ENCODE peak calls at places on chromosomes 16 and 17, in seven cellular contexts. M, J, A, N, D, S and R are unnamed samples. For H3K9me3, the result is how much of the 10 kb centered on the place peaks cover.

GRCh38 chr17:2571523-2572303 is 21.7 kb upstream of the PAFAH1B1 start:
- DNase-seq in M (no peak), J (no peak), A (no peak), N (no peak), D (no peak), S (no peak), R (no peak)

GRCh38 chr16:11972128-11972527 is 4.4 kb upstream of the SNX29 start:
- DNase-seq in M (peak), J (no peak), A (no peak), N (no peak), D (no peak), S (no peak), R (no peak)

GRCh38 chr17:80737106-80738019 is 192.7 kb downstream of the RPTOR start:
- DNase-seq in M (no peak), J (no peak), A (no peak), N (peak), D (no peak), S (no peak), R (no peak)

GRCh38 chr16:23803591-23804123 is 32.1 kb upstream of the PRKCB start:
- DNase-seq in M (peak), J (peak), A (peak), N (peak), D (peak), S (peak), R (no peak)

GRCh38 chr16:84284168-84284722 is 10.4 kb upstream of the WFDC1 start:
- DNase-seq in M (peak), J (peak), A (no peak), N (peak), D (no peak), S (no peak), R (no peak)

GRCh38 chr17:57068222-57068658 is 16.8 kb upstream of the AKAP1 start:
- DNase-seq in M (no peak), J (no peak), A (no peak), N (no peak), D (peak), S (no peak), R (no peak)

GRCh38 chr16:48444574-48444973 is 59.4 kb upstream of the SIAH1 start:
- DNase-seq in M (peak), J (peak), A (no peak), N (no peak), D (peak), S (no peak), R (peak)

GRCh38 chr16:82358601-82359221 is 188.7 kb upstream of the MPHOSPH6 start:
- DNase-seq in M (no peak), J (no peak), A (no peak), N (no peak), D (no peak), S (no peak), R (no peak)

GRCh38 chr17:29760279-29760721 is 137.6 kb upstream of the CORO6 start:
- DNase-seq in M (peak), J (no peak), A (no peak), N (no peak), D (peak), S (peak), R (no peak)

GRCh38 chr17:74987909-74988711 is 678 bp downstream of the CDR2L start:
- DNase-seq in M (peak), J (peak), A (peak), N (peak), D (peak), S (no peak), R (no peak)

GRCh38 chr16:35639233-35640205 is 2180.1 kb downstream of the TP53TG3F start:
- DNase-seq in M (no peak), J (no peak), A (no peak), N (no peak), D (no peak), S (no peak), R (peak)

GRCh38 chr17:50626037-50626574 is 8.6 kb upstream of the ABCC3 start:
- DNase-seq in M (peak), J (peak), A (peak), N (peak), D (peak), S (peak), R (no peak)

GRCh38 chr16:17396762-17397498 is 73.8 kb downstream of the XYLT1 start:
- DNase-seq in M (peak), J (no peak), A (no peak), N (no peak), D (no peak), S (peak), R (no peak)

GRCh38 chr17:67492251-67492740 is 115.2 kb downstream of the PITPNC1 start:
- DNase-seq in M (no peak), J (no peak), A (no peak), N (no peak), D (no peak), S (no peak), R (no peak)

GRCh38 chr17:7058831-7059447 is 15.0 kb upstream of the SLC16A11 start:
- DNase-seq in M (peak), J (no peak), A (no peak), N (no peak), D (peak), S (no peak), R (no peak)

GRCh38 chr17:30824002-30824355 is 513 bp downstream of the CRLF3 start:
- DNase-seq in M (peak), J (no peak), A (no peak), N (peak), D (peak), S (no peak), R (no peak)

GRCh38 chr16:58854392-58854791 is 120.3 kb upstream of the GOT2 start:
- DNase-seq in M (no peak), J (no peak), A (no peak), N (no peak), D (no peak), S (no peak), R (no peak)

GRCh38 chr17:77433385-77434135 is 292.8 kb downstream of the SEC14L1 start:
- DNase-seq in M (peak), J (no peak), A (no peak), N (no peak), D (no peak), S (no peak), R (no peak)

GRCh38 chr17:38534498-38534885 is 71.3 kb downstream of the SRCIN1 start:
- DNase-seq in M (no peak), J (no peak), A (no peak), N (no peak), D (no peak), S (no peak), R (no peak)

GRCh38 chr16:58842746-58843145 is 108.6 kb upstream of the GOT2 start:
- DNase-seq in M (no peak), J (no peak), A (no peak), N (no peak), D (no peak), S (no peak), R (no peak)

GRCh38 chr16:49623501-49624266 is 232.2 kb downstream of the ZNF423 start:
- DNase-seq in M (no peak), J (peak), A (no peak), N (peak), D (no peak), S (no peak), R (no peak)

GRCh38 chr17:79840204-79840988 is 1.2 kb upstream of the CBX4 start:
- DNase-seq in M (peak), J (peak), A (no peak), N (peak), D (no peak), S (peak), R (no peak)

GRCh38 chr16:11151156-11151904 is 104.7 kb downstream of the SOCS1 start:
- DNase-seq in M (no peak), J (no peak), A (no peak), N (peak), D (no peak), S (no peak), R (no peak)

GRCh38 chr17:67970783-67971182 is 25.5 kb downstream of the C17orf58 start:
- DNase-seq in M (no peak), J (no peak), A (no peak), N (peak), D (no peak), S (no peak), R (no peak)

GRCh38 chr17:82273327-82274133 is at the start of gene CSNK1D:
- DNase-seq in M (peak), J (peak), A (peak), N (peak), D (peak), S (peak), R (no peak)

GRCh38 chr16:50209548-50210265 is 56.6 kb downstream of the TENT4B start:
- DNase-seq in M (no peak), J (no peak), A (no peak), N (no peak), D (no peak), S (no peak), R (no peak)

GRCh38 chr17:22512997-22513538 is 820.7 kb downstream of the KCNJ18 start:
- DNase-seq in M (no peak), J (no peak), A (no peak), N (no peak), D (no peak), S (no peak), R (no peak)
- H3K9me3 ChIP-seq in M (under half), J (under half), A (under half), N (under half), D (under half), S (under half), R (under half)

GRCh38 chr17:69764137-69764536 is 310.9 kb upstream of the KCNJ16 start:
- DNase-seq in M (peak), J (no peak), A (no peak), N (no peak), D (peak), S (no peak), R (no peak)
- H3K9me3 ChIP-seq in M (under half), J (under half), A (under half), N (under half), D (under half), S (under half), R (under half)

DNA sequence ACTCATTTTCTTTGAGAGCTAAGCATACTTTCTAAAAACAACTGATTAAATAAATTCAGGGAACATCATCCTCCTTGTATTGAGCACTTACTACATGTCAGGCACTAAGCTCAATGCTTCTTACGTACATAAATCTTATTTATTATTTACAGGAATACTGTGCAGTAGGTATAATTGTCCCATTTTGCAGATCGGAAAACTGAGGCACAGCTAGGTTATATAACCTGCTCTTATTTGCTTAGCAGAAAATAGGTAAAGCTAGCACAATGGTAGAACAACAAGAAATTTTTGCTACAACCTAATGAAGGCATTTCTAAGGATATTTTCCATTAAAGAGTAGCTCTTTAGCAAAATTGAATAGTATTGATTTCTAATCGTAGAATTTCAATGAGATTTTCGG is 168.7 kb upstream of the KCNJ16 start:
- DNase-seq in M (no peak), J (no peak), A (no peak), N (no peak), D (no peak), S (no peak), R (no peak)
- H3K9me3 ChIP-seq in M (under half), J (under half), A (under half), N (under half), D (under half), S (under half), R (under half)

GRCh38 chr17:53168413-53168812 is 654.3 kb upstream of the KIF2B start:
- DNase-seq in M (no peak), J (no peak), A (no peak), N (no peak), D (no peak), S (no peak), R (no peak)

GRCh38 chr17:53166736-53167135 is 656.0 kb upstream of the KIF2B start:
- DNase-seq in M (no peak), J (no peak), A (no peak), N (no peak), D (no peak), S (no peak), R (no peak)
- H3K9me3 ChIP-seq in M (under half), J (under half), A (under half), N (under half), D (under half), S (under half), R (under half)

GRCh38 chr17:22272363-22273146 is 580.2 kb downstream of the KCNJ18 start:
- DNase-seq in M (no peak), J (no peak), A (no peak), N (no peak), D (no peak), S (no peak), R (no peak)
- H3K9me3 ChIP-seq in M (under half), J (under half), A (under half), N (under half), D (under half), S (under half), R (under half)

GRCh38 chr16:87534030-87534653 is 41.3 kb upstream of the ZCCHC14 start:
- DNase-seq in M (no peak), J (no peak), A (no peak), N (no peak), D (no peak), S (no peak), R (no peak)
- H3K9me3 ChIP-seq in M (under half), J (under half), A (under half), N (under half), D (under half), S (under half), R (under half)

GRCh38 chr17:72606656-72607055 is 485.8 kb downstream of the SLC39A11 start:
- DNase-seq in M (no peak), J (no peak), A (no peak), N (no peak), D (no peak), S (no peak), R (no peak)
- H3K9me3 ChIP-seq in M (under half), J (under half), A (under half), N (under half), D (under half), S (under half), R (under half)